ENCODE peak calls at places on chromosomes 3 and 15, in nine cellular contexts. D is K562, G is GM12878, N is PC-3, Y is astrocyte, S is endothelial cell of umbilical vein, P is HCT116, Z is HepG2, I is PC-9. U is an unnamed sample.

GRCh38 chr3:54040476-54040875 is 81.9 kb upstream of the CACNA2D3 start:
- DNase-seq in D (no peak), G (no peak), N (no peak), Y (no peak), S (no peak), P (no peak), Z (no peak), I (no peak), U (no peak)

GRCh38 chr3:32457971-32458471 is 44.6 kb downstream of the CMTM6 start:
- DNase-seq in D (peak; percentile 30), G (no peak), N (no peak), Y (no peak), S (peak; percentile 71), P (no peak), Z (no peak), I (no peak), U (no peak)

GRCh38 chr3:187913617-187914033 is 168.4 kb upstream of the BCL6 start:
- DNase-seq in D (no peak), G (no peak), N (peak; percentile 93), Y (peak; percentile 52), S (peak; percentile 12), P (no peak), Z (no peak), I (peak; percentile 100), U (no peak)

GRCh38 chr3:152290374-152290773 is 21.6 kb downstream of the MBNL1 start:
- DNase-seq in D (no peak), G (no peak), N (no peak), Y (no peak), S (no peak), P (no peak), Z (no peak), I (no peak), U (no peak)

GRCh38 chr3:127744875-127745274 is 72.1 kb downstream of the ABTB1 start:
- DNase-seq in D (no peak), G (no peak), N (no peak), Y (no peak), S (no peak), P (no peak), Z (no peak), I (no peak), U (no peak)

GRCh38 chr3:60754617-60755016 is 496.6 kb downstream of the FHIT start:
- DNase-seq in D (no peak), G (no peak), N (no peak), Y (peak; percentile 52), S (no peak), P (no peak), Z (no peak), I (no peak), U (no peak)

GRCh38 chr15:38795471-38796245 is 231.0 kb upstream of the RASGRP1 start:
- DNase-seq in D (no peak), G (no peak), N (no peak), Y (peak; percentile 70), S (peak; percentile 14), P (no peak), Z (no peak), I (no peak), U (no peak)

GRCh38 chr3:48016336-48016973 is at the start of gene MAP4:
- DNase-seq in D (peak; percentile 43), G (no peak), N (no peak), Y (no peak), S (peak; percentile 37), P (no peak), Z (no peak), I (no peak), U (no peak)

GRCh38 chr15:61327019-61327631 is 98.0 kb upstream of the RORA start:
- DNase-seq in D (no peak), G (peak; percentile 20), N (no peak), Y (no peak), S (no peak), P (no peak), Z (no peak), I (no peak), U (no peak)

GRCh38 chr3:47949979-47950378 is 66.2 kb downstream of the MAP4 start:
- DNase-seq in D (no peak), G (no peak), N (no peak), Y (no peak), S (no peak), P (no peak), Z (peak; percentile 27), I (no peak), U (no peak)

GRCh38 chr15:80382285-80382684 is 21.9 kb upstream of the ARNT2 start:
- DNase-seq in D (no peak), G (no peak), N (no peak), Y (no peak), S (no peak), P (no peak), Z (no peak), I (no peak), U (no peak)

GRCh38 chr3:134017490-134017889 is 12.2 kb downstream of the SLCO2A1 start:
- DNase-seq in D (no peak), G (no peak), N (no peak), Y (no peak), S (no peak), P (no peak), Z (no peak), I (no peak), U (no peak)

GRCh38 chr3:5115506-5116162 is 6.5 kb upstream of the ARL8B start:
- DNase-seq in D (no peak), G (no peak), N (no peak), Y (no peak), S (no peak), P (no peak), Z (no peak), I (no peak), U (peak; percentile 39)
- H2AFZ ChIP-seq in D (peak overlapping the region; percentile 6), G (peak overlapping the region; percentile 26), N (no peak overlapping the region), Y (no peak overlapping the region), S (no peak overlapping the region), P (no peak overlapping the region), Z (peak overlapping the region; percentile 63), I (no peak overlapping the region), U (peak overlapping the region; percentile 43)

DNA sequence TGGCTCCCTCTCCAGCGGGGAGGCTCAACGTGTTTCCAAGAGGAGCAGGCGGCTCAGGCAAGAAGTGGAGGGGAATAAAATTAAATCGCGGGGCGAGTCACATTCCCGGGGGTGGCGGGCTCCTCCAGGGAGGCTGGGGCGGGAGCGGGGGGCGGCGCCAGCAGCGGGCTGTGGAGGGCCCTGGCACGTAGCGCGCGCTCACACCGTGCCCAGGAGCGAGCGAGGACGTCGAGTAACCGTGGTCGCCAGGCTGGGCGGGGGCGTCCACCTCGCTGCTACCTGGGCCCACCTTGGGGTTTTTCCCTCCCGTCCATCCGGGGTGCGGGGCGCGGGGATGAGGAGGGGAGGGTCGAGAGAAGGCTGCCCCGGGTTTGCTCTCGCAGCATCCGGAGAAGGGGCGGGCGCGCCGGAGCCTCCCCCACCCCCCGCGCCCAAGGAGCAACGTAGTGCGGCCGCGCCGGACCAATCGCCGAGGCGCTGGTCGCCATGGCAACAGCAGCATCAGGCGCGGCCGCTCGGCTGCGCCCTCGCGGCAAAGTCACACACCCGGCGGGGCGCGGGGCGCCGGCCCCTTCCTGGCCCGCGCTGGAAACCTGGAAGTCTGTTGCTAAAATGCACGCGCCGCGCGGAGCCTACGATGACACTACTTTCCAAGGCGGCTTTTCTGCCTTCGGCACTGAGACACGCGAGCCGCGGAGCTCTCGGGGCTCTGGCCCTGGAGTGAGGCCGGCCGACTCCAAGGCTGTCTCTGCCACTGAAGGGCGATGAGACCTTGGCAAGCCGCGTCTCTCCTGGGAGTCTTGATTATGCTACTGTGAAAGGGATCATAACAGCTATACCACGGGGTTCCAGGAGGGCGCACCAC is at the start of gene IQSEC1:
- DNase-seq in D (no peak), G (no peak), N (no peak), Y (no peak), S (no peak), P (no peak), Z (no peak), I (no peak), U (peak; percentile 79)
- TF ChIP-seq EZH2 in D (no peak), G (no peak), N (no peak), Y (peak; percentile 67), S (peak; percentile 3), P (no peak), Z (no peak), I (no peak), U (no peak)

GRCh38 chr15:43876872-43877271 is 50.1 kb downstream of the WDR76 start:
- DNase-seq in D (no peak), G (no peak), N (no peak), Y (no peak), S (no peak), P (no peak), Z (no peak), I (no peak), U (no peak)

GRCh38 chr15:43880406-43881184 is 53.8 kb downstream of the WDR76 start:
- DNase-seq in D (no peak), G (no peak), N (no peak), Y (peak; percentile 13), S (no peak), P (no peak), Z (no peak), I (no peak), U (no peak)

GRCh38 chr15:43877371-43877770 is 50.6 kb downstream of the WDR76 start:
- DNase-seq in D (no peak), G (no peak), N (no peak), Y (no peak), S (no peak), P (no peak), Z (peak; percentile 27), I (no peak), U (no peak)

GRCh38 chr15:43879386-43880355 is 52.9 kb downstream of the WDR76 start:
- DNase-seq in D (no peak), G (no peak), N (no peak), Y (no peak), S (no peak), P (no peak), Z (no peak), I (no peak), U (no peak)

GRCh38 chr15:43878466-43878865 is 51.7 kb downstream of the WDR76 start:
- DNase-seq in D (no peak), G (no peak), N (no peak), Y (no peak), S (no peak), P (no peak), Z (no peak), I (no peak), U (no peak)
- H3K4me3 ChIP-seq in D (no peak overlapping the region), G (no peak overlapping the region), N (no peak overlapping the region), Y (no peak overlapping the region), S (no peak overlapping the region), P (no peak overlapping the region), Z (no peak overlapping the region), I (no peak overlapping the region), U (no peak overlapping the region)

GRCh38 chr15:52256930-52257733 is 38.5 kb downstream of the MYO5C start:
- DNase-seq in D (no peak), G (no peak), N (no peak), Y (no peak), S (no peak), P (no peak), Z (no peak), I (no peak), U (peak; percentile 69)
- H2AFZ ChIP-seq in D (no peak overlapping the region), G (no peak overlapping the region), N (no peak overlapping the region), Y (no peak overlapping the region), S (no peak overlapping the region), P (no peak overlapping the region), Z (no peak overlapping the region), I (no peak overlapping the region), U (peak overlapping the region; percentile 39)

GRCh38 chr3:11356269-11356668 is 84.1 kb downstream of the ATG7 start:
- DNase-seq in D (no peak), G (no peak), N (no peak), Y (no peak), S (no peak), P (no peak), Z (no peak), I (no peak), U (no peak)
- TF ChIP-seq EZH2 in D (no peak), G (no peak), N (no peak), Y (no peak), S (no peak), P (no peak), Z (no peak), I (no peak), U (no peak)